ENCODE peak calls at places on chromosomes 1 and 21, in four cellular contexts. One of them, this sample, is unnamed.

GRCh38 chr1:30303387-30303786 is 420.0 kb downstream of the MATN1 start:
- DNase-seq in HS-5: no peak
- DNase-seq in T-helper 22 cell: no peak
- DNase-seq in mesendoderm: no peak
- DNase-seq in this sample: no peak

GRCh38 chr21:25988738-25989137 is 181.8 kb downstream of the APP start:
- DNase-seq in HS-5: no peak
- DNase-seq in T-helper 22 cell: no peak
- DNase-seq in mesendoderm: no peak
- DNase-seq in this sample: no peak

GRCh38 chr1:56132520-56132919 is 446.8 kb downstream of the PLPP3 start:
- DNase-seq in HS-5: no peak
- DNase-seq in T-helper 22 cell: no peak
- DNase-seq in mesendoderm: no peak
- DNase-seq in this sample: no peak

GRCh38 chr1:25677193-25677773 is 60.7 kb downstream of the MAN1C1 start:
- DNase-seq in HS-5: no peak
- DNase-seq in T-helper 22 cell: no peak
- DNase-seq in mesendoderm: no peak
- DNase-seq in this sample: no peak

GRCh38 chr1:46030876-46031660 is 101.4 kb downstream of the PIK3R3 start:
- DNase-seq in HS-5: no peak
- DNase-seq in T-helper 22 cell: no peak
- DNase-seq in mesendoderm: no peak
- DNase-seq in this sample: no peak

GRCh38 chr1:218394416-218394815 is 49.3 kb downstream of the TGFB2 start:
- DNase-seq in HS-5: no peak
- DNase-seq in T-helper 22 cell: no peak
- DNase-seq in mesendoderm: no peak
- DNase-seq in this sample: peak; percentile 80

GRCh38 chr1:216183007-216183406 is 240.2 kb downstream of the USH2A start:
- DNase-seq in HS-5: peak; percentile 36
- DNase-seq in T-helper 22 cell: no peak
- DNase-seq in mesendoderm: peak; percentile 96
- DNase-seq in this sample: peak; percentile 36

GRCh38 chr21:39593522-39593921 is 19.2 kb upstream of the B3GALT5 start:
- DNase-seq in HS-5: no peak
- DNase-seq in T-helper 22 cell: no peak
- DNase-seq in mesendoderm: no peak
- DNase-seq in this sample: no peak

GRCh38 chr1:223233410-223234163 is 90.5 kb upstream of the TLR5 start:
- DNase-seq in HS-5: peak; percentile 70
- DNase-seq in T-helper 22 cell: no peak
- DNase-seq in mesendoderm: peak; percentile 32
- DNase-seq in this sample: no peak

GRCh38 chr1:198220428-198220827 is 63.6 kb downstream of the NEK7 start:
- DNase-seq in HS-5: peak; percentile 64
- DNase-seq in T-helper 22 cell: no peak
- DNase-seq in mesendoderm: no peak
- DNase-seq in this sample: no peak

GRCh38 chr21:41180752-41181151 is 12.8 kb downstream of the BACE2 start:
- DNase-seq in HS-5: no peak
- DNase-seq in T-helper 22 cell: no peak
- DNase-seq in mesendoderm: no peak
- DNase-seq in this sample: no peak

GRCh38 chr1:192951961-192952460 is 107.1 kb downstream of the UCHL5 start:
- DNase-seq in HS-5: peak; percentile 74
- DNase-seq in T-helper 22 cell: no peak
- DNase-seq in mesendoderm: no peak
- DNase-seq in this sample: peak; percentile 59

GRCh38 chr1:5119496-5120234 is 465.3 kb downstream of the AJAP1 start:
- DNase-seq in HS-5: no peak
- DNase-seq in T-helper 22 cell: no peak
- DNase-seq in mesendoderm: peak; percentile 83
- DNase-seq in this sample: peak; percentile 9

GRCh38 chr1:12031039-12031980 is 12.0 kb downstream of the MIIP start:
- DNase-seq in HS-5: no peak
- DNase-seq in T-helper 22 cell: no peak
- DNase-seq in mesendoderm: peak; percentile 33
- DNase-seq in this sample: no peak

GRCh38 chr1:184302346-184302745 is 84.5 kb upstream of the C1orf21 start:
- DNase-seq in HS-5: no peak
- DNase-seq in T-helper 22 cell: no peak
- DNase-seq in mesendoderm: no peak
- DNase-seq in this sample: no peak

GRCh38 chr1:54547601-54548388 is at the start of gene ACOT11:
- DNase-seq in HS-5: no peak
- DNase-seq in T-helper 22 cell: no peak
- DNase-seq in mesendoderm: peak; percentile 74
- DNase-seq in this sample: peak; percentile 97

GRCh38 chr1:46134660-46135331 is 2.4 kb upstream of the PIK3R3 start:
- DNase-seq in HS-5: peak; percentile 80
- DNase-seq in T-helper 22 cell: no peak
- DNase-seq in mesendoderm: no peak
- DNase-seq in this sample: no peak

GRCh38 chr1:15412843-15413242 is 3.2 kb downstream of the EFHD2 start:
- DNase-seq in HS-5: no peak
- DNase-seq in T-helper 22 cell: no peak
- DNase-seq in mesendoderm: no peak
- DNase-seq in this sample: no peak

GRCh38 chr1:61746768-61747167 is 4.5 kb downstream of the PATJ start:
- DNase-seq in HS-5: no peak
- DNase-seq in T-helper 22 cell: no peak
- DNase-seq in mesendoderm: no peak
- DNase-seq in this sample: peak; percentile 34

GRCh38 chr1:62870148-62870547 is 86.2 kb downstream of the ATG4C start:
- DNase-seq in HS-5: no peak
- DNase-seq in T-helper 22 cell: no peak
- DNase-seq in mesendoderm: no peak
- DNase-seq in this sample: no peak

GRCh38 chr1:60255565-60255964 is 182.0 kb upstream of the C1orf87 start:
- DNase-seq in HS-5: peak; percentile 32
- DNase-seq in T-helper 22 cell: no peak
- DNase-seq in mesendoderm: no peak
- DNase-seq in this sample: no peak

GRCh38 chr1:204756349-204756748 is 70.8 kb upstream of the LRRN2 start:
- DNase-seq in HS-5: no peak
- DNase-seq in T-helper 22 cell: no peak
- DNase-seq in mesendoderm: no peak
- DNase-seq in this sample: no peak

GRCh38 chr1:20194770-20195463 is 8.6 kb upstream of the PLA2G2C start:
- DNase-seq in HS-5: no peak
- DNase-seq in T-helper 22 cell: peak; percentile 13
- DNase-seq in mesendoderm: peak; percentile 72
- DNase-seq in this sample: peak; percentile 78

GRCh38 chr1:8026976-8027747 is 1.1 kb upstream of the ERRFI1 start:
- DNase-seq in HS-5: no peak
- DNase-seq in T-helper 22 cell: no peak
- DNase-seq in mesendoderm: no peak
- DNase-seq in this sample: peak; percentile 33

GRCh38 chr1:192559115-192560006 is 16.2 kb upstream of the RGS1 start:
- DNase-seq in HS-5: peak; percentile 97
- DNase-seq in T-helper 22 cell: no peak
- DNase-seq in mesendoderm: peak; percentile 59
- DNase-seq in this sample: no peak

GRCh38 chr21:16071082-16071481 is 341.3 kb downstream of the USP25 start:
- DNase-seq in HS-5: no peak
- DNase-seq in T-helper 22 cell: no peak
- DNase-seq in mesendoderm: peak; percentile 16
- DNase-seq in this sample: peak; percentile 17

GRCh38 chr21:37028579-37028978 is 22.1 kb downstream of the RIPPLY3 start:
- DNase-seq in HS-5: no peak
- DNase-seq in T-helper 22 cell: no peak
- DNase-seq in mesendoderm: no peak
- DNase-seq in this sample: no peak

GRCh38 chr1:117067528-117068370 is 7.6 kb downstream of the TTF2 start:
- DNase-seq in HS-5: no peak
- DNase-seq in T-helper 22 cell: no peak
- DNase-seq in mesendoderm: peak; percentile 57
- DNase-seq in this sample: peak; percentile 76

GRCh38 chr1:205600085-205600484 is 31.7 kb downstream of the ELK4 start:
- DNase-seq in HS-5: no peak
- DNase-seq in T-helper 22 cell: no peak
- DNase-seq in mesendoderm: no peak
- DNase-seq in this sample: no peak

GRCh38 chr21:15062566-15062965 is 2.2 kb downstream of the NRIP1 start:
- DNase-seq in HS-5: no peak
- DNase-seq in T-helper 22 cell: no peak
- DNase-seq in mesendoderm: no peak
- DNase-seq in this sample: peak; percentile 55